ENCODE peak calls at places on chromosome 6, in ten cellular contexts. L is NCI-H1105 treated with DMSO at 0.1 percent for 48 hours; C is DMS153; R is NCI-H446 treated with DMSO at 0.1 percent for 48 hours; A is stimulated activated CD8-positive, alpha-beta memory T cell treated with anti-CD3 and anti-CD28 coated beads, Interleukin-7, amount 100 ng/mL, for 24 hours; S is activated gamma-delta T cell treated with Interleukin-2 at 50 U/mL for 16 hours; Y is type B pancreatic cell; B is upper lobe of right lung; O is mesenchymal stem cell; N is fibroblast of mammary gland. F is an unnamed sample.

GRCh38 chr6:7074870-7075269 is 32.9 kb upstream of the RREB1 start:
- DNase-seq in L (no peak), C (no peak), R (no peak), A (no peak), S (no peak), Y (no peak), B (no peak), O (no peak), N (no peak), F (no peak)

GRCh38 chr6:158774734-158775449 is 44.3 kb downstream of the EZR start:
- DNase-seq in L (no peak), C (no peak), R (no peak), A (no peak), S (no peak), Y (no peak), B (no peak), O (no peak), N (no peak), F (no peak)

GRCh38 chr6:127026247-127026646 is 92.2 kb upstream of the RSPO3 start:
- DNase-seq in L (no peak), C (no peak), R (no peak), A (no peak), S (no peak), Y (no peak), B (no peak), O (no peak), N (no peak), F (no peak)

GRCh38 chr6:159609813-159610212 is 83.2 kb downstream of the SOD2 start:
- DNase-seq in L (no peak), C (no peak), R (no peak), A (no peak), S (no peak), Y (no peak), B (no peak), O (no peak), N (peak; percentile 69), F (no peak)

GRCh38 chr6:164039954-164040375 is 625.4 kb downstream of the QKI start:
- DNase-seq in L (no peak), C (no peak), R (no peak), A (no peak), S (peak; percentile 37), Y (no peak), B (peak; percentile 76), O (no peak), N (peak; percentile 10), F (peak; percentile 85)

GRCh38 chr6:129370268-129370916 is 339.6 kb downstream of the ARHGAP18 start:
- DNase-seq in L (peak; percentile 47), C (no peak), R (no peak), A (peak; percentile 8), S (peak; percentile 26), Y (no peak), B (no peak), O (peak; percentile 50), N (peak; percentile 61), F (no peak)

GRCh38 chr6:107154131-107154906 is 39.0 kb upstream of the BEND3 start:
- DNase-seq in L (peak; percentile 93), C (peak; percentile 98), R (no peak), A (no peak), S (no peak), Y (no peak), B (peak; percentile 73), O (no peak), N (no peak), F (no peak)

GRCh38 chr6:40906759-40907158 is 132.3 kb downstream of the UNC5CL start:
- DNase-seq in L (no peak), C (peak; percentile 36), R (no peak), A (no peak), S (no peak), Y (no peak), B (no peak), O (no peak), N (peak; percentile 50), F (no peak)

GRCh38 chr6:148720371-148720770 is 26.5 kb upstream of the UST start:
- DNase-seq in L (no peak), C (no peak), R (no peak), A (no peak), S (no peak), Y (no peak), B (no peak), O (peak; percentile 14), N (peak; percentile 70), F (no peak)

GRCh38 chr6:163901681-163902080 is 487.2 kb downstream of the QKI start:
- DNase-seq in L (no peak), C (no peak), R (no peak), A (no peak), S (no peak), Y (no peak), B (no peak), O (no peak), N (no peak), F (no peak)

GRCh38 chr6:130872250-130873095 is 45.3 kb downstream of the SMLR1 start:
- DNase-seq in L (peak; percentile 42), C (no peak), R (no peak), A (peak; percentile 59), S (peak; percentile 74), Y (no peak), B (peak; percentile 80), O (peak; percentile 61), N (peak; percentile 56), F (peak; percentile 81)

GRCh38 chr6:159071843-159072769 is 27.3 kb upstream of the TAGAP start:
- DNase-seq in L (no peak), C (no peak), R (no peak), A (no peak), S (no peak), Y (no peak), B (no peak), O (no peak), N (no peak), F (no peak)

GRCh38 chr6:41818271-41819054 is 31.0 kb downstream of the TOMM6 start:
- DNase-seq in L (no peak), C (no peak), R (no peak), A (no peak), S (no peak), Y (no peak), B (no peak), O (peak; percentile 51), N (peak; percentile 28), F (no peak)

GRCh38 chr6:15980801-15981200 is 148.1 kb upstream of the MYLIP start:
- DNase-seq in L (no peak), C (peak; percentile 16), R (no peak), A (no peak), S (no peak), Y (no peak), B (no peak), O (no peak), N (no peak), F (no peak)

GRCh38 chr6:16832721-16833120 is 71.5 kb upstream of the ATXN1 start:
- DNase-seq in L (no peak), C (no peak), R (no peak), A (no peak), S (no peak), Y (no peak), B (no peak), O (no peak), N (no peak), F (no peak)

GRCh38 chr6:14123331-14124105 is 5.9 kb downstream of the CD83 start:
- DNase-seq in L (no peak), C (no peak), R (no peak), A (no peak), S (no peak), Y (no peak), B (no peak), O (no peak), N (no peak), F (no peak)